ENCODE peak calls at places on chromosomes 6 and 20, in ten cellular contexts. G, O, J, V, I, D, F, A, Y and C are unnamed samples.
A peak's percentile ranks its signal among the peaks of the same experiment; 100 is the strongest.

GRCh38 chr6:36127462-36128016 is 2.8 kb upstream of the MAPK13 start:
- DNase-seq in I (no peak), F (peak; percentile 73), D (no peak), V (no peak), A (no peak), Y (peak; percentile 71), J (peak; percentile 85), O (peak; percentile 93), G (peak; percentile 96), C (no peak)

GRCh38 chr20:11032611-11033010 is 358.8 kb upstream of the JAG1 start:
- DNase-seq in I (no peak), G (no peak), Y (no peak), V (no peak), O (no peak), F (no peak), A (no peak), D (no peak), J (no peak), C (no peak)

GRCh38 chr6:68225729-68226128 is 409.4 kb upstream of the ADGRB3 start:
- DNase-seq in V (no peak), J (no peak), O (no peak), G (no peak), I (no peak), F (no peak), D (no peak), A (no peak), Y (no peak), C (no peak)

GRCh38 chr6:1839315-1839714 is 229.6 kb downstream of the FOXC1 start:
- DNase-seq in O (no peak), A (no peak), J (no peak), D (no peak), Y (no peak), V (no peak), G (no peak), F (no peak), I (no peak), C (no peak)

GRCh38 chr6:39050453-39051112 is 2.0 kb downstream of the GLP1R start:
- DNase-seq in G (no peak), I (no peak), J (no peak), A (no peak), O (no peak), F (no peak), V (no peak), D (peak; percentile 20), Y (peak; percentile 6), C (no peak)

GRCh38 chr20:37323985-37324384 is 22.0 kb upstream of the SRC start:
- DNase-seq in J (no peak), V (no peak), F (no peak), I (no peak), D (no peak), O (peak; percentile 68), G (peak; percentile 89), A (no peak), Y (no peak), C (no peak)

GRCh38 chr20:46599227-46599987 is 49.0 kb upstream of the OCSTAMP start:
- DNase-seq in I (no peak), A (no peak), Y (no peak), F (no peak), V (no peak), O (no peak), G (no peak), J (no peak), D (no peak), C (no peak)

GRCh38 chr6:32252326-32253009 is 28.6 kb upstream of the NOTCH4 start:
- DNase-seq in J (no peak), G (no peak), F (no peak), D (peak; percentile 19), A (no peak), O (no peak), Y (no peak), V (peak; percentile 49), I (no peak), C (no peak)

GRCh38 chr20:3461191-3461874 is 9.5 kb upstream of the ATRN start:
- DNase-seq in J (no peak), O (no peak), F (no peak), G (peak; percentile 16), D (no peak), A (no peak), V (no peak), Y (no peak), I (no peak), C (no peak)

GRCh38 chr6:33886673-33887144 is 82.9 kb upstream of the MLN start:
- DNase-seq in F (peak; percentile 86), I (no peak), D (no peak), J (peak; percentile 30), O (peak; percentile 54), A (no peak), V (no peak), Y (peak; percentile 25), G (peak; percentile 82), C (no peak)

GRCh38 chr6:90297124-90297865 is 652 bp upstream of the BACH2 start:
- DNase-seq in J (no peak), V (no peak), Y (no peak), A (no peak), F (peak; percentile 41), G (no peak), D (no peak), I (peak; percentile 40), O (no peak), C (no peak)